ENCODE peak calls at places on chromosomes 1 and 21, in six cellular contexts. S is PC-3, V is GM12878, I is psoas muscle, J is transverse colon, X is endodermal cell. U is an unnamed sample.

GRCh38 chr21:45998871-45999580 is 17.5 kb downstream of the COL6A1 start:
- DNase-seq in X (peak), J (no peak), S (no peak), I (no peak), V (no peak), U (no peak)

GRCh38 chr1:214838351-214838750 is 235.4 kb downstream of the CENPF start:
- DNase-seq in S (no peak), X (no peak), I (no peak), V (no peak), J (no peak), U (no peak)

GRCh38 chr1:180953791-180954721 is 41.4 kb downstream of the KIAA1614 start:
- DNase-seq in I (peak), S (peak), X (no peak), V (peak), J (peak), U (peak)

GRCh38 chr1:18484276-18484675 is 3.5 kb downstream of the KLHDC7A start:
- DNase-seq in I (no peak), J (no peak), X (peak), S (no peak), V (no peak), U (no peak)

GRCh38 chr1:3027611-3028371 is 6.5 kb downstream of the ACTRT2 start:
- DNase-seq in S (no peak), X (peak), V (no peak), J (no peak), I (no peak), U (no peak)

GRCh38 chr1:100229681-100230443 is 19.8 kb downstream of the DBT start:
- DNase-seq in V (no peak), I (no peak), J (no peak), S (no peak), X (no peak), U (no peak)

GRCh38 chr1:77659879-77660593 is 22.4 kb downstream of the ZZZ3 start:
- DNase-seq in J (no peak), I (no peak), S (no peak), V (no peak), X (no peak), U (no peak)

GRCh38 chr1:218476385-218476784 is 131.2 kb downstream of the TGFB2 start:
- DNase-seq in S (peak), X (no peak), J (no peak), I (no peak), V (no peak), U (peak)

GRCh38 chr1:21117159-21117953 is 59.3 kb downstream of the EIF4G3 start:
- DNase-seq in V (no peak), S (no peak), J (no peak), I (no peak), X (no peak), U (no peak)

GRCh38 chr21:29849735-29850176 is 90.0 kb downstream of the GRIK1 start:
- DNase-seq in I (no peak), J (peak), V (peak), S (peak), X (peak), U (peak)

GRCh38 chr1:6831368-6831767 is 46.1 kb downstream of the CAMTA1 start:
- DNase-seq in J (no peak), V (no peak), I (no peak), S (no peak), X (no peak), U (no peak)

GRCh38 chr21:43340491-43341348 is 86.2 kb downstream of the SIK1 start:
- DNase-seq in I (peak), X (peak), V (no peak), S (peak), J (peak), U (peak)

GRCh38 chr1:90402893-90403849 is 313.9 kb downstream of the BARHL2 start:
- DNase-seq in V (no peak), J (peak), S (peak), X (peak), I (no peak), U (peak)

GRCh38 chr1:48123647-48124046 is 98.9 kb upstream of the SLC5A9 start:
- DNase-seq in X (no peak), I (no peak), V (no peak), S (no peak), J (no peak), U (no peak)

DNA sequence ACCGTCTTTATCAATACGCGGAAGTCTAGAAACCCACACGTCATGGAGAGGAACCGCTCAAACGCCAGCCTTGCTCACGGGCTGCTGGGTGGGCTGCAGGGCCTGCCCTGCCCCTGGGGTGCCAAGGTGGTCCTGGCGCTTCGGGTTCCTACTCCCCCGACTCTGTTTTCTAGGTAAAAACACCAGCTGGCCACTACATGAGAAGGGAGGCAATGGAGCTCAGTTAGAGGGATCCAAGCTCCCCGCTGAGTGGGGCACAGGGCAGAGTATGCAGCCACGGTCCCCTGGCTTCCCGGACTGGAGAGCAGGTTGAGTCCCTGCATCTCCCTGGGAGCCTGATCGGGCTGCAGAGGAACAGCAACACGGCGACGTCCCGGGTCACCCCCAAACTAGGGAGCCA is 41.2 kb upstream of the RIPK4 start:
- DNase-seq in S (no peak), X (no peak), I (no peak), J (no peak), V (no peak), U (no peak)
- TF ChIP-seq CTCF in S (no peak), X (no peak), I (no peak), J (no peak), V (no peak), U (no peak)

DNA sequence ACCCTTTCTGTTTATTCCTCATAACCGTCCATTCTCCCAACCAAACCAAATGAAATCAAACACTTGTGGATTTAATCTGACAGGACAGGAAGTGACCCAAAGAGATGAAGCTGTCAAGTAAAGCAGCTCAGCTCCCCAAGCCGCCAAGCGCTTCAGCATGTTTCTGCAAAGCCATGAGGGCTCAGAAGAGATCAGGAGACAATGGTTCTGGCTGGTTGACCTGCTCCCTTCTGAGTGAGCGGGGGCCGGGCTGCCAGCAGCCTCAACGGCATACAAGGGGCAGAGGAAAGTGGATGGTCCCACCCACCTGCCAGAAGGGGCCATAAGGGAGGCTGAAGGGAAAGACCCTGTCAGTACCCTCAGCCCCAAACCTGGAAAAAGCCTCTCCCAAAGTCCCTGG is 45.3 kb downstream of the SLC45A1 start:
- DNase-seq in V (no peak), S (no peak), I (no peak), X (no peak), J (no peak), U (no peak)
- H3K4me3 ChIP-seq in V (no peak), S (no peak), I (no peak), X (no peak), J (no peak), U (no peak)

GRCh38 chr1:105137543-105138444 is 1388.1 kb downstream of the AMY1C start:
- DNase-seq in J (no peak), I (no peak), S (peak), V (no peak), X (peak), U (no peak)
- TF ChIP-seq CTCF in J (no peak), I (no peak), S (peak), V (peak), X (peak), U (no peak)

DNA sequence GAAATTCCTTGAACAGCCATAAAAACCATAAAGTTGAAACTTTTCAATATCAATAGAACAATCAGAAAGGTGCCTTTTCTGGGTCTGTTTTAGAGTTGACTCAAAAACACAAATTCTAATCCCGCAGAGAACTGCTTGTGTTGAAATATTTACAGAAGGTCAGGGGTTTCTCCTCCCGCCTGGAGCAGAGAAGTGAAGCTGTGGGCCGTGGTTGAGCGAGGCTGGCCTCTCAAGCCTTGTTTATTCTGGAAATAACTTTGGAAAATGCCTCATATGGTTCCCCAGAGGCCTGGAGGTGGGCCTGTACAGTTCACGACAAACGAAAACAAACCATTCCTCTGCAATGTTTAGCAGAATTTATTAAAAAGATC is 90.8 kb upstream of the ERRFI1 start:
- DNase-seq in I (peak), X (no peak), J (peak), V (no peak), S (no peak), U (peak)
- H3K4me3 ChIP-seq in I (no peak), X (no peak), J (no peak), V (no peak), S (no peak), U (no peak)

GRCh38 chr1:101943237-101943636 is 53.5 kb downstream of the OLFM3 start:
- DNase-seq in J (no peak), S (no peak), X (no peak), V (no peak), I (no peak), U (no peak)

GRCh38 chr1:101945884-101946283 is 50.8 kb downstream of the OLFM3 start:
- DNase-seq in S (no peak), V (no peak), I (no peak), X (no peak), J (no peak), U (no peak)
- TF ChIP-seq CTCF in S (no peak), V (no peak), I (no peak), X (peak), J (no peak), U (no peak)

GRCh38 chr1:9590945-9591668 is 2.4 kb downstream of the TMEM201 start:
- DNase-seq in I (no peak), X (no peak), V (no peak), S (no peak), J (no peak), U (no peak)
- H3K4me3 ChIP-seq in I (peak), X (no peak), V (peak), S (peak), J (no peak), U (no peak)

GRCh38 chr1:229581485-229581884 is 23.0 kb upstream of the ABCB10 start:
- DNase-seq in J (no peak), I (no peak), X (no peak), S (no peak), V (no peak), U (no peak)

GRCh38 chr1:229574679-229575442 is 16.4 kb upstream of the ABCB10 start:
- DNase-seq in I (no peak), V (no peak), X (no peak), J (no peak), S (no peak), U (no peak)

GRCh38 chr1:229582011-229582694 is 23.6 kb upstream of the ABCB10 start:
- DNase-seq in I (peak), J (peak), X (no peak), V (no peak), S (no peak), U (no peak)

GRCh38 chr1:229579101-229579651 is 20.7 kb upstream of the ABCB10 start:
- DNase-seq in I (no peak), S (peak), J (no peak), V (peak), X (no peak), U (no peak)

DNA sequence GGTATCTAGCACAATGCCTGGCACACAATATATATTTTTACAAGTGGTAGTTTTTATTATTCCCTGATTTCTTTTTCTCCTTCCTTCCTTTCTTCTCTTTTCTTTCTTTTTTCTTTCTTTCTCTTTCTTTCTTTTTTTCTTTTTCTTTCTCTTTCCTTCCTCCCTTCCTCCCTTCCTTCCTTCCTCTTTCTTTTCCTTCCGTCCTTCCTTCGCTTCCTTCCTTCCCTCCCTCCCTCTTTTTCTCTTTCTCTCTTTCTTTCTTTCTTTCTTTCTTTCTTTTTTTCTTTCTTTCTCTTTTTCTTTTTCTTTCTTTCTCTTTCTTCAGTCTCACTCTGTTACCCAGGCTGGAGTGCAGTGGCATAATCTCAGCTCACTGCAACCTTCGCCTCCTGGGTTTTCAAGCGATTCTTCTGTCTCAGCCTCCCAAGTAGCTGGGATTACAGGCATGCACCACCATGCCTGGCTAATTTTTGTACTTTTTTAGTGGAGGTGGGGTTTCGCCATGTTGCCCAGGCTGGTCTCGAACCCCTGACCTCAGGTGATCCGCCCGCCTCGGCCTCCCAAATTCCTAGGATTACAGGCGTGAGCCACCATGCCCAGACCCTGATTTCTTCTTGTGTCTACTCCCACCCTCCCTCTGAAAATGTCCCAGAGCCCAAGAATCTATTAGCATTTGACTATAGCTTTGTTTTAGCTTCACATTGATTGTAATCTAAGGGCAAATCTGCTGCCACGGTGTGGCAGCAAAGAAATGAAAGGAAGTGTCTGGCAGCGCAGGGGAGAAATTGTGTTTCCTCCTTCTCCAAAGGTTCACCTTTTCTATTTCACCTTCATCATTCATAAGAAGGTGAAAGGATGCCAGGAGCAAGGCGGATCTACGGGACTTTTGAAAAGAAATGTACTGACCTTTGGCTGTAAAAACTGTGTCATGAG is 19.9 kb upstream of the ABCB10 start:
- DNase-seq in X (no peak), S (no peak), I (no peak), V (no peak), J (no peak), U (no peak)
- TF ChIP-seq CTCF in X (no peak), S (peak), I (no peak), V (peak), J (no peak), U (no peak)

DNA sequence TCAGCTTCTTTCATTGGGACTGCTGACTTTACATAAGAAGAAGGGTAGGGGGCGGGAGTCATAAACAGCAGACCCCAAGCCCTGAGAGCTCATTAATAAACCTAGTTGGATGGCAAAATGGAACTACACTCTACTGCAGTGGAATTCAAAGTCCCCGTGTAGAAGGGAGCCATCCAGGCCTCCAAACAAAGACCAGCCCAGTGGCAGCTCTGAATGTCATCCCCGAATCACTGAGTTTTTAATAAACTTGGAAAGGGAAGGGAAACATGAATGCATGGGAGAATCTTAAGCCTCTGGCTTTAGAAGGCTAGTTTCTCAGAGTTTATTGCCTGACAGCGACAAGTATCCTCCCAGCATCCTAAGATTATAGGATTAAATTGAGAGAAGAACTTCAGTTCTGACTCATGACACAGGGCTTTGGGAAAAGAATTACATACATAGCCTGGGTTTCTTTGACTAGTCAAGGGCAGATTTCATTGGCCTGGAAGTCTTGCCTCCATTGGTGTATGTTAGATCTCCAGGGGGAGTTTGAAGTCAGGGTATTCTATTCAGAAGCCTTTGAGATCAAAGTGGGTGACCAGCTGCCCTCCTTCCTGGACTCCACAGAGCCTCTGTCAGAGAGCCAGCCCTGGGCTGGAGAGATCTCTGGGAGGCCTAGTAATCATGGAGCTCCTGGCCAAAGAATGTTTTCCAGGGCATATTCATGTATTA is 3.8 kb downstream of the ATF3 start:
- DNase-seq in S (no peak), X (no peak), J (no peak), V (no peak), I (no peak), U (no peak)
- H3K4me3 ChIP-seq in S (no peak), X (peak), J (no peak), V (peak), I (no peak), U (no peak)